ENCODE peak calls at places on chromosomes 3 and 15, in six cellular contexts. G is heart left ventricle, Z is sigmoid colon, Y is body of pancreas, R is breast epithelium, E is ovary. C is an unnamed sample.

GRCh38 chr3:58962040-58962651 is 87.7 kb downstream of the CFAP20DC start:
- DNase-seq in R (no peak), Z (no peak), E (no peak), G (no peak), Y (no peak), C (no peak)

GRCh38 chr3:177777699-177778098 is 580.4 kb upstream of the TBL1XR1 start:
- DNase-seq in Z (no peak), Y (peak; percentile 78), R (no peak), G (peak; percentile 52), E (no peak), C (peak; percentile 18)

GRCh38 chr3:67644827-67645226 is 9.6 kb downstream of the SUCLG2 start:
- DNase-seq in Z (no peak), G (no peak), Y (no peak), R (no peak), E (no peak), C (no peak)

GRCh38 chr15:91603681-91604080 is 249.8 kb upstream of the SLCO3A1 start:
- DNase-seq in E (no peak), Z (no peak), Y (no peak), G (no peak), R (no peak), C (no peak)

GRCh38 chr15:100170673-100171210 is 171.0 kb downstream of the ADAMTS17 start:
- DNase-seq in Z (no peak), G (no peak), R (no peak), Y (no peak), E (no peak), C (no peak)

GRCh38 chr3:184262166-184262926 is 993 bp upstream of the CAMK2N2 start:
- DNase-seq in E (no peak), Z (no peak), G (no peak), Y (peak; percentile 95), R (no peak), C (no peak)

GRCh38 chr15:70494861-70495571 is 268.3 kb downstream of the UACA start:
- DNase-seq in Z (no peak), E (no peak), R (no peak), G (peak; percentile 5), Y (no peak), C (no peak)

GRCh38 chr15:90131848-90132247 is 29.6 kb upstream of the IDH2 start:
- DNase-seq in R (no peak), G (no peak), E (no peak), Z (peak; percentile 4), Y (no peak), C (no peak)

GRCh38 chr3:197297476-197298340 is 704 bp downstream of the DLG1 start:
- DNase-seq in G (peak; percentile 95), R (peak; percentile 86), E (peak; percentile 84), Z (peak; percentile 93), Y (peak; percentile 87), C (peak; percentile 87)

GRCh38 chr15:62343397-62343796 is 178.3 kb upstream of the C2CD4B start:
- DNase-seq in Y (no peak), E (no peak), R (no peak), G (no peak), Z (no peak), C (no peak)

GRCh38 chr3:81245505-81245904 is 515.9 kb downstream of the GBE1 start:
- DNase-seq in Z (no peak), G (no peak), R (no peak), Y (no peak), E (no peak), C (no peak)

DNA sequence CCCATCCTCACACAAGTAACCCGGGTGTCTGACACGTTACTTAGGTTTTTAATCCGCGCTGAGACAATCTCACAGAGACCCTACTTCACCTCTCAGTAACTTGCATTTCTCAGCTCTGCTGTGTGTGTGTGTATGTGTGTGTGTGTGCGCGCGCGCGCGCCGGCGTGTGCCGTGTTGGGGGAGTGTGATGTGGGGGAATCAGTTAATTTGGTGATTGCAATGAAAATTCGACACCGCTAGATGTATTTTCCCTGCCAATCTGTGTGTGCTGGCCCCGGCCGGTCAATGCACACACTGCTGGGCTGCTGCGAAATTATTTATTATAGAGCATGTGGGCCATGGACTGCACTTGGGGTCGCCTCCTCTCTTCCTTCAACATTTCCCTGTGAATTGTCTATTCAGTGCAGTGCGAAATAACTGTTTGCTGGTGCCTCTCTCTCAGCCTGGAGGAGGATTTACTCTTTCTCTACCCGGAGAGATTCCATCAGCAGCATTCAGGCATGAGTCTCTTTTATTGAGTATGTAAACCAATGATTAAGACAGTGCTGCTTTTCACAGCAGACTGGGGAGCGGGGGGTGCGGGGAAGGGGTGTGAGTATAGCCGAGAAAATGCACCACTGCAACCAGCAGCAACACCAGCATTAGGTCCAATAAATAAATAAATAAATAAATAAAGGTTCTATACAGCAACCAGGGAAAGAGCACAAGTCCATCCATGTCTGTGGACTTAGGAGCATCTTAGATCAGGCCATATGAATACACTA is 2.9 kb downstream of the CADM2 start:
- DNase-seq in Y (no peak), Z (no peak), E (no peak), R (no peak), G (no peak), C (no peak)
- H3K4me3 ChIP-seq in Y (no peak overlapping the region), Z (peak overlapping the region; percentile 8), E (no peak overlapping the region), R (no peak overlapping the region), G (no peak overlapping the region), C (no peak overlapping the region)

GRCh38 chr3:131630812-131631211 is 128.0 kb upstream of the MRPL3 start:
- DNase-seq in R (no peak), G (no peak), Z (no peak), E (no peak), Y (no peak), C (no peak)

GRCh38 chr3:131630117-131630516 is 127.3 kb upstream of the MRPL3 start:
- DNase-seq in Z (no peak), Y (no peak), R (no peak), G (no peak), E (no peak), C (no peak)
- TF ChIP-seq CTCF in Z (no peak), Y (no peak), R (no peak), G (no peak), E (no peak), C (no peak)

GRCh38 chr3:14047841-14048240 is 76.8 kb downstream of the CHCHD4 start:
- DNase-seq in Y (no peak), R (no peak), G (no peak), E (no peak), Z (no peak), C (no peak)

GRCh38 chr3:14042680-14043079 is 82.0 kb downstream of the CHCHD4 start:
- DNase-seq in E (no peak), G (no peak), R (no peak), Z (no peak), Y (no peak), C (no peak)

DNA sequence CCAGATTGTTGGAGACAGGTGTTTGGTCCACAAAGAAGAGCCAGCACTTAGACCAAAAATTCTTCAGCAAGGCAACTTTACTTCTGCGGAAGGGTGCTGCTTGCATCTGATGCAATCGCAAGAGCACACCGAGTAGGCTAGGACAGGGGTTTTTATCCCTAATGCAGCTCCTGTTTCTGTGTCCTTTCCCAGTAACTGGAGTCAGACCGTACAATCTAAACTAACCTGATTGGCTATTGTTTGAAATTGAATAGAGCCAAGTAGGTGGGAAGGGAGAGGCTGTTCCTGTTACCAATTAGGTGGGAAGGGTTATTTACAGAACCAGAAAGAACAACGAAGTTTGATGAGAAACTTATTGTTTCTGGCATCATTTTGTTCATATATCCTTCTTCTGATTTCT is 77.6 kb downstream of the CHCHD4 start:
- DNase-seq in Y (no peak), E (no peak), R (no peak), Z (no peak), G (no peak), C (no peak)
- TF ChIP-seq POLR2A in Y (no peak), E (no peak), R (no peak), Z (no peak), G (no peak), C (no peak)

DNA sequence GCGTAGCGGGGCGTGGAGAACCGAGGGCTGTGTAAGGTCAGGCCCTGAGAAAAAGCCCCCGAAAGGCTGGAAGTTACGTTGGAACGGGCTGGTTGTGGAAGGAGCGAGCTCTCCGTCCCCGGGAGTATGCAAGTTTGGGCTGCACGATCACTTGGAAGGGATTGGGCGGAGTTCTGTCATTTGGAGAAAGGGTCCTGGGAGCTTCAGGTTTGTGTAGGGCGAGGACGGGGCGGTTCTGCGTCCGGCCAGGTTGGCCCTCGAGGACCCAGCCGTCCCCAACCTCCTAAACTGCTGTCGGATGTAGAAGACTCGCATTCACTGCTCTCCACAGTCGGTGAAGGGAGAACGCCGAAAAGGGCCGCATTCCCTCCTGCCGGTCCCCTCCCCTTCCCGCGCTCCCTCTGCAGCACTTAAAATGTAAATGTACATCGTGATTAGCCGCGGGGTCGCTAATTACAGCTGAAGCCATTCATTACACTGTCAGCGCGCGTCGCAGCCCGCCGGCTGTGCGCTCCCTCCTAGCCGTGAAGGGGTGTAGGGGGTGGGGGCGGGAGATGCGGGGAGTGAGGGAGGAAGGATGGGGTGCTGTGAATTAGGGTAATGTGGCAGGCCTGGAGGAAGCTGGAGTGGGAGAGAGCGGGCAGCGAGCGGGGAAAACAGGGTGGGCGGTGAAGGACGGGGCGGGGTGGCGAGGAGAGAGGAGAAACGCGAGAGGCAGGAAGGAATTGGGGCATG is 2.5 kb upstream of the RPP25 start:
- DNase-seq in G (no peak), Y (no peak), R (no peak), E (no peak), Z (no peak), C (no peak)
- H3K4me3 ChIP-seq in G (peak overlapping the region; percentile 55), Y (peak overlapping the region; percentile 30), R (peak overlapping the region; percentile 86), E (peak overlapping the region; percentile 56), Z (peak overlapping the region; percentile 54), C (peak overlapping the region; percentile 9)

GRCh38 chr3:71476950-71477349 is 106.6 kb downstream of the FOXP1 start:
- DNase-seq in Z (no peak), G (no peak), Y (no peak), R (no peak), E (no peak), C (no peak)
- TF ChIP-seq CTCF in Z (no peak), G (no peak), Y (no peak), R (no peak), E (no peak), C (no peak)

GRCh38 chr3:172522871-172523818 is at the start of gene TNFSF10:
- DNase-seq in E (peak; percentile 38), Y (peak; percentile 83), R (peak; percentile 60), G (peak; percentile 76), Z (peak; percentile 82), C (peak; percentile 35)
- TF ChIP-seq POLR2A in E (peak; percentile 34), Y (peak; percentile 90), R (peak; percentile 66), G (no peak), Z (peak; percentile 70), C (peak; percentile 58)